ENCODE peak calls at places on chromosomes 12 and 14, in eight cellular contexts. W is heart left ventricle; C is CD8-positive, alpha-beta T cell; D is AG04450; Z is AG09309; O is uterus; Q is fibroblast of villous mesenchyme; V is endodermal cell. E is an unnamed sample.

GRCh38 chr12:78696267-78696666 is 168.3 kb upstream of the SYT1 start:
- DNase-seq in W (no peak), C (no peak), V (no peak), Z (no peak), D (no peak), Q (no peak), O (no peak), E (no peak)

GRCh38 chr14:21978184-21978998 is 304.8 kb upstream of the OR4E1 start:
- DNase-seq in D (no peak), W (no peak), Q (peak), V (peak), C (peak), Z (no peak), O (peak), E (peak)

GRCh38 chr14:57391609-57392195 is 1.3 kb downstream of the NAA30 start:
- DNase-seq in C (no peak), Z (no peak), V (no peak), D (no peak), W (no peak), Q (no peak), O (no peak), E (peak)

GRCh38 chr12:64826234-64826633 is 1.8 kb downstream of the TBC1D30 start:
- DNase-seq in C (peak), V (peak), Q (peak), O (peak), W (peak), D (no peak), Z (no peak), E (no peak)

GRCh38 chr14:51202914-51203665 is 37.0 kb upstream of the TMX1 start:
- DNase-seq in W (no peak), Q (no peak), C (no peak), D (no peak), Z (no peak), V (no peak), O (no peak), E (no peak)

GRCh38 chr12:117986705-117987469 is 18.1 kb upstream of the KSR2 start:
- DNase-seq in Q (no peak), W (no peak), Z (peak), C (no peak), V (no peak), O (no peak), D (no peak), E (peak)

GRCh38 chr14:89011727-89012271 is 187.3 kb downstream of the TTC8 start:
- DNase-seq in Z (no peak), C (no peak), O (no peak), D (no peak), Q (peak), V (no peak), W (no peak), E (no peak)

GRCh38 chr12:91098942-91099341 is 12.4 kb downstream of the LUM start:
- DNase-seq in Q (peak), C (no peak), O (peak), D (peak), Z (peak), W (no peak), V (no peak), E (peak)

GRCh38 chr12:115400011-115400410 is 716.0 kb upstream of the TBX3 start:
- DNase-seq in Q (no peak), W (no peak), C (no peak), O (no peak), V (no peak), Z (no peak), D (no peak), E (no peak)

GRCh38 chr12:212383-212798 is 1.6 kb downstream of the SLC6A12 start:
- DNase-seq in D (no peak), C (no peak), Q (no peak), V (no peak), O (no peak), W (no peak), Z (no peak), E (no peak)

GRCh38 chr12:43098078-43098477 is 453.9 kb downstream of the ADAMTS20 start:
- DNase-seq in O (no peak), V (no peak), C (no peak), Q (no peak), W (no peak), D (no peak), Z (no peak), E (no peak)

GRCh38 chr14:22159968-22160367 is 429.1 kb downstream of the DAD1 start:
- DNase-seq in V (no peak), C (no peak), Q (no peak), W (no peak), O (no peak), Z (no peak), D (no peak), E (no peak)

GRCh38 chr14:76715102-76715926 is 46.0 kb upstream of the VASH1 start:
- DNase-seq in C (no peak), Z (no peak), Q (no peak), O (no peak), W (peak), D (no peak), V (no peak), E (no peak)

GRCh38 chr14:75044322-75044721 is 6.9 kb downstream of the MLH3 start:
- DNase-seq in W (no peak), C (no peak), O (no peak), Z (no peak), Q (peak), D (no peak), V (no peak), E (peak)

GRCh38 chr14:77158175-77158908 is 16.8 kb upstream of the ZDHHC22 start:
- DNase-seq in W (no peak), V (peak), Z (peak), Q (peak), O (no peak), D (peak), C (no peak), E (peak)

GRCh38 chr14:104091927-104092771 is 6.6 kb downstream of the ASPG start:
- DNase-seq in Q (no peak), W (no peak), O (no peak), C (no peak), V (peak), D (no peak), Z (no peak), E (no peak)

GRCh38 chr14:104925214-104925899 is 678 bp downstream of the PLD4 start:
- DNase-seq in W (no peak), O (no peak), Z (no peak), D (no peak), Q (no peak), V (no peak), C (no peak), E (no peak)

GRCh38 chr14:25120261-25120660 is 70.3 kb upstream of the STXBP6 start:
- DNase-seq in Z (no peak), W (no peak), O (no peak), Q (no peak), D (no peak), V (no peak), C (no peak), E (no peak)

GRCh38 chr12:112107728-112108447 is 695 bp downstream of the NAA25 start:
- DNase-seq in D (no peak), V (peak), W (peak), O (peak), Q (no peak), Z (no peak), C (no peak), E (peak)

GRCh38 chr12:62438098-62438692 is 28.4 kb upstream of the MON2 start:
- DNase-seq in O (peak), C (peak), V (peak), D (peak), Q (peak), Z (peak), W (peak), E (peak)
- TF ChIP-seq CTCF in O (peak), C (peak), V (peak), D (peak), Q (peak), Z (peak), W (peak), E (peak)

GRCh38 chr14:68659021-68659931 is 133.6 kb downstream of the ZFP36L1 start:
- DNase-seq in W (no peak), C (no peak), Z (no peak), Q (peak), D (no peak), O (peak), V (no peak), E (no peak)
- TF ChIP-seq CTCF in W (no peak), C (no peak), Z (no peak), Q (no peak), D (no peak), O (peak), V (no peak), E (no peak)

GRCh38 chr14:92555440-92556111 is 42.0 kb downstream of the RIN3 start:
- DNase-seq in Q (no peak), C (no peak), W (no peak), Z (no peak), O (no peak), V (no peak), D (no peak), E (no peak)

GRCh38 chr14:92556255-92556741 is 42.7 kb downstream of the RIN3 start:
- DNase-seq in C (no peak), O (no peak), Z (no peak), D (no peak), W (no peak), V (no peak), Q (no peak), E (no peak)

GRCh38 chr14:92551066-92551841 is 37.7 kb downstream of the RIN3 start:
- DNase-seq in Z (no peak), O (no peak), D (no peak), W (no peak), V (no peak), Q (no peak), C (no peak), E (no peak)

GRCh38 chr14:92552066-92552465 is 38.5 kb downstream of the RIN3 start:
- DNase-seq in C (no peak), V (no peak), W (no peak), D (no peak), Q (no peak), Z (no peak), O (no peak), E (no peak)

DNA sequence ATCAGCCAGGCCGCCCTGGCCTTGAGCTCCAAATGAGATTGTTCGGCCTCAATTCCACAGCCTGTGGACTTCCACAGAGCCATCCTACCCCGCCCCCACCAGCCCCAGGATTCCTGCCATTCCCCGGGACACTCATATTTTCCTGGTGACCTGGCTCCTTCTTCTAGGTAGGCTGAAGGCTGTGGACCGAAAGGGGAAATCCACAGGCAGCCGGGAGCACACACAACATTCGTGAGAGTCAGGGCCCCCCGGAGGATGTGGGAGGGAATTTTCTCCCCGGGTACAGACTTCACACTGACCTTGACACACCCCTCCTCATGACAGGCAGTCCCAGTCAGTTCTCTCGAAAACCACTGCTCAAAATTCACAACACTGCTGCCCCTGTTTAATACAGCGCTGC is 39.9 kb downstream of the RIN3 start:
- DNase-seq in O (peak), W (no peak), C (no peak), Q (peak), Z (peak), V (peak), D (no peak), E (no peak)
- TF ChIP-seq CTCF in O (no peak), W (no peak), C (no peak), Q (no peak), Z (peak), V (peak), D (peak), E (no peak)

GRCh38 chr12:12561305-12562015 is 1.2 kb downstream of the DUSP16 start:
- DNase-seq in Q (peak), V (peak), C (peak), Z (no peak), W (peak), O (peak), D (no peak), E (peak)
- TF ChIP-seq CTCF in Q (no peak), V (peak), C (peak), Z (no peak), W (no peak), O (no peak), D (no peak), E (no peak)

GRCh38 chr14:82009993-82010392 is 476.3 kb upstream of the SEL1L start:
- DNase-seq in D (no peak), Q (no peak), O (no peak), V (no peak), W (no peak), Z (no peak), C (no peak), E (no peak)

GRCh38 chr14:82011460-82011859 is 477.8 kb upstream of the SEL1L start:
- DNase-seq in V (no peak), W (no peak), D (no peak), O (no peak), C (no peak), Z (no peak), Q (no peak), E (no peak)

GRCh38 chr14:82003418-82003817 is 469.8 kb upstream of the SEL1L start:
- DNase-seq in Q (no peak), V (no peak), O (no peak), D (no peak), C (no peak), Z (no peak), W (no peak), E (peak)

DNA sequence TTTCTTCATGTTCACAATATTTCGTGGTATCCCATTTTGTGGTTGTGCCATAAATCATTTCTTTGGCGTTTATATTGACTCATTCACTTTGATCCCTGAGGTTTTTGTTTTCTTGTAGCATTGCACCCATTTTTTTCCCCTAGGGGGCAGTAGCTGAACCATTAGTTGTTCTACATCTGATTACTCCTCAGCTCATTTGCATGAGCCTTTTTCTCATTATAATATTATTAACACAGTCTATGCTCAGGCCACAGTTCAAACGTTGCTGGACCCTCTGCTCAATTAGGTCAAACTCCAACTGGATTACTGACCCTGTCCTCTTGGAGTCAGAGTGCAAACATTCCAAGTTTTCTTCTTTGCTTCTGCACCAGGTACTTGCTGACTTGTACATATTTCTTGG is 475.4 kb upstream of the SEL1L start:
- DNase-seq in Z (no peak), W (no peak), O (no peak), C (no peak), V (peak), D (no peak), Q (no peak), E (peak)
- TF ChIP-seq CTCF in Z (no peak), W (no peak), O (no peak), C (no peak), V (peak), D (no peak), Q (no peak), E (peak)

DNA sequence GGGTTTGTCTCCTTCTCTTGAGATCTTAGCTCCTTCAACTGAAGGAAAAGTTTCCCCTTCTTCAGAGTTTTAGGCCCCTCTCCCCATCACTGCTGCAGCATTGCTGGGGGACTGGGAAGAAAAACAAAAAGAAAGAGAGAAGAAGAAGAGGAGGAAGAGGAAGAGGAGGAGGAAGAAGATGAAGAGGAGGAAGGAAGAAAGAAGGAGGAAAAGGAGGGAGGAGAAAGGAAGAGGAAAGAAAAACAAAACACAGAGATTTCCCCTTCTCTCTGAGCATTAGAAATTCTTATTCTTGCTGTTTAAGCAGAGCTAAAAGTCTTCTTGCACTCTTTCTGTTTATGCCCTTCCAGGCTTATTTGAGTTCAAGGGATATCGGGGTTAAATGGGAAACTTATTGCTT is 219.8 kb upstream of the AMIGO2 start:
- DNase-seq in Q (no peak), O (no peak), V (no peak), W (no peak), D (no peak), Z (no peak), C (no peak), E (no peak)
- TF ChIP-seq CTCF in Q (no peak), O (no peak), V (no peak), W (no peak), D (no peak), Z (no peak), C (no peak), E (no peak)

GRCh38 chr12:28759334-28759733 is 389.7 kb upstream of the FAR2 start:
- DNase-seq in V (peak), O (no peak), D (no peak), Q (no peak), W (no peak), Z (peak), C (no peak), E (peak)
- TF ChIP-seq CTCF in V (peak), O (no peak), D (no peak), Q (no peak), W (no peak), Z (no peak), C (no peak), E (no peak)

GRCh38 chr12:68686595-68687521 is at the start of gene NUP107:
- DNase-seq in V (peak), Q (peak), D (peak), W (peak), O (peak), C (peak), Z (peak), E (peak)
- TF ChIP-seq CTCF in V (no peak), Q (peak), D (peak), W (no peak), O (peak), C (no peak), Z (peak), E (no peak)

E was measured in MCF 10A.